ENCODE peak calls at places on chromosomes 4 and X, in five cellular contexts. N, G, V, X and A are unnamed samples.

GRCh38 chr4:140054861-140055260 is 99.1 kb downstream of the MAML3 start:
- DNase-seq in N (no peak), G (no peak), V (no peak), X (no peak), A (no peak)

GRCh38 chr4:8289956-8290700 is 20.6 kb downstream of the HTRA3 start:
- DNase-seq in N (no peak), G (no peak), V (no peak), X (no peak), A (no peak)

GRCh38 chrX:107537815-107538214 is 88.4 kb downstream of the FRMPD3 start:
- DNase-seq in N (peak), G (peak), V (no peak), X (no peak), A (no peak)

GRCh38 chr4:38856046-38856445 is 571 bp downstream of the TLR6 start:
- DNase-seq in N (no peak), G (no peak), V (no peak), X (no peak), A (no peak)

GRCh38 chr4:185276036-185276435 is 66.6 kb downstream of the SNX25 start:
- DNase-seq in N (no peak), G (no peak), V (no peak), X (no peak), A (no peak)

GRCh38 chr4:95362906-95363578 is 185.7 kb downstream of the UNC5C start:
- DNase-seq in N (peak), G (no peak), V (peak), X (no peak), A (peak)

GRCh38 chr4:40856836-40857362 is 107.1 kb downstream of the NSUN7 start:
- DNase-seq in N (no peak), G (peak), V (peak), X (peak), A (no peak)

GRCh38 chrX:17595456-17596035 is 141.7 kb upstream of the SCML1 start:
- DNase-seq in N (peak), G (peak), V (no peak), X (no peak), A (no peak)

GRCh38 chr4:102427599-102427998 is 73.6 kb upstream of the NFKB1 start:
- DNase-seq in N (no peak), G (no peak), V (no peak), X (no peak), A (no peak)

GRCh38 chr4:66023061-66023460 is 352.8 kb upstream of the EPHA5 start:
- DNase-seq in N (no peak), G (no peak), V (no peak), X (no peak), A (no peak)

GRCh38 chr4:151376540-151376939 is 32.4 kb upstream of the FHIP1A start:
- DNase-seq in N (no peak), G (no peak), V (no peak), X (no peak), A (no peak)

GRCh38 chrX:47489507-47490275 is 6.7 kb upstream of the ZNF41 start:
- DNase-seq in N (no peak), G (no peak), V (no peak), X (no peak), A (no peak)

GRCh38 chrX:139298437-139298836 is 232.1 kb upstream of the F9 start:
- DNase-seq in N (no peak), G (no peak), V (no peak), X (no peak), A (no peak)

GRCh38 chr4:7342223-7342576 is 92.5 kb downstream of the PSAPL1 start:
- DNase-seq in N (no peak), G (no peak), V (no peak), X (no peak), A (no peak)

GRCh38 chrX:13599491-13599890 is 30.1 kb downstream of the EGFL6 start:
- DNase-seq in N (no peak), G (no peak), V (no peak), X (no peak), A (no peak)

GRCh38 chrX:46488712-46489111 is 56.5 kb downstream of the ZNF674 start:
- DNase-seq in N (no peak), G (no peak), V (no peak), X (no peak), A (no peak)

GRCh38 chr4:49063670-49064069 is 77.6 kb downstream of the CWH43 start:
- DNase-seq in N (no peak), G (no peak), V (no peak), X (no peak), A (no peak)

GRCh38 chr4:71545168-71545567 is 206.3 kb downstream of the SLC4A4 start:
- DNase-seq in N (no peak), G (no peak), V (no peak), X (no peak), A (no peak)

GRCh38 chr4:176376032-176376614 is 56.4 kb downstream of the SPCS3 start:
- DNase-seq in N (peak), G (no peak), V (no peak), X (no peak), A (peak)

GRCh38 chr4:156946508-156947197 is 24.9 kb downstream of the PDGFC start:
- DNase-seq in N (peak), G (no peak), V (peak), X (no peak), A (no peak)

GRCh38 chrX:122504026-122504425 is 680.1 kb upstream of the GRIA3 start:
- DNase-seq in N (no peak), G (no peak), V (no peak), X (no peak), A (no peak)

GRCh38 chr4:56870927-56871326 is 36.8 kb upstream of the REST start:
- DNase-seq in N (peak), G (no peak), V (no peak), X (no peak), A (no peak)

GRCh38 chrX:119756926-119757635 is 1.3 kb upstream of the SOWAHD start:
- DNase-seq in N (no peak), G (no peak), V (no peak), X (no peak), A (no peak)